ENCODE peak calls at places on chromosomes 13 and 19, in four cellular contexts. S is B cell; T is hippocampal formation; C is stimulated activated CD8-positive, alpha-beta memory T cell treated with anti-CD3 and anti-CD28 coated beads, Interleukin-4, amount 100 ng/mL, for 1 hour. G is an unnamed sample.

GRCh38 chr19:9768175-9769112 is at the start of gene ZNF846:
- DNase-seq in S (peak), C (peak), T (peak), G (peak)

GRCh38 chr13:33233547-33233946 is 52.0 kb downstream of the STARD13 start:
- DNase-seq in T (no peak), S (no peak), C (no peak), G (no peak)

GRCh38 chr13:44410328-44410859 is 36.8 kb downstream of the SERP2 start:
- DNase-seq in C (no peak), S (no peak), T (no peak), G (no peak)

GRCh38 chr13:101309014-101309619 is 107.2 kb downstream of the NALCN start:
- DNase-seq in S (no peak), T (no peak), C (no peak), G (no peak)

GRCh38 chr19:47275866-47276461 is 1.3 kb downstream of the INAFM1 start:
- DNase-seq in T (no peak), C (no peak), S (no peak), G (no peak)

GRCh38 chr13:114050536-114051450 is 76.9 kb upstream of the C13orf46 start:
- DNase-seq in T (no peak), C (no peak), S (no peak), G (no peak)

GRCh38 chr19:28644261-28644660 is 568.7 kb downstream of the UQCRFS1 start:
- DNase-seq in C (no peak), S (no peak), T (no peak), G (no peak)

GRCh38 chr13:65697843-65698242 is 1532.3 kb downstream of the PCDH9 start:
- DNase-seq in S (no peak), C (no peak), T (no peak), G (no peak)

GRCh38 chr19:15252398-15253018 is 20.3 kb upstream of the EPHX3 start:
- DNase-seq in T (peak), S (no peak), C (no peak), G (no peak)

GRCh38 chr19:46221981-46222610 is 7.4 kb upstream of the IGFL1 start:
- DNase-seq in S (no peak), C (no peak), T (no peak), G (no peak)

GRCh38 chr13:114140131-114140908 is 7.9 kb upstream of the RASA3 start:
- DNase-seq in T (no peak), S (peak), C (no peak), G (no peak)

GRCh38 chr19:2719910-2720776 is 1.0 kb downstream of the DIRAS1 start:
- DNase-seq in T (peak), S (peak), C (no peak), G (no peak)

GRCh38 chr19:11505032-11505503 is 571 bp downstream of the ZNF653 start:
- DNase-seq in S (peak), T (peak), C (peak), G (peak)

GRCh38 chr19:55809381-55810058 is 22.3 kb downstream of the NLRP11 start:
- DNase-seq in T (no peak), C (no peak), S (peak), G (peak)

GRCh38 chr13:21242236-21242635 is 65.8 kb downstream of the MRPL57 start:
- DNase-seq in T (no peak), C (no peak), S (no peak), G (no peak)

GRCh38 chr13:63163903-63164302 is 1748.3 kb upstream of the PCDH20 start:
- DNase-seq in T (no peak), S (no peak), C (no peak), G (no peak)

GRCh38 chr13:86020350-86021002 is 221.3 kb upstream of the SLITRK6 start:
- DNase-seq in C (no peak), T (no peak), S (no peak), G (no peak)

GRCh38 chr19:30450101-30450500 is 77.9 kb downstream of the ZNF536 start:
- DNase-seq in S (no peak), C (no peak), T (peak), G (no peak)

GRCh38 chr19:48329167-48329891 is 4.0 kb downstream of the EMP3 start:
- DNase-seq in C (no peak), S (peak), T (no peak), G (no peak)